ENCODE peak calls at places on chromosomes 12 and 14, in nine cellular contexts. V is esophagus squamous epithelium, A is breast epithelium, P is ovary, E is adrenal gland, O is A549, D is lung, N is HCT116, F is Peyer's patch. W is an unnamed sample.

GRCh38 chr14:68748691-68749090 is 44.2 kb downstream of the ZFP36L1 start:
- DNase-seq in V (no peak), A (no peak), P (no peak), E (no peak), O (no peak), D (no peak), N (no peak), F (no peak), W (no peak)

GRCh38 chr14:36570065-36570464 is 12.3 kb downstream of the NKX2-8 start:
- DNase-seq in V (no peak), A (no peak), P (no peak), E (no peak), O (no peak), D (no peak), N (no peak), F (no peak), W (no peak)

GRCh38 chr14:101560534-101561113 is 671 bp upstream of the DIO3 start:
- DNase-seq in V (no peak), A (no peak), P (no peak), E (no peak), O (no peak), D (no peak), N (no peak), F (no peak), W (no peak)

GRCh38 chr12:85866929-85867776 is 6.9 kb upstream of the NTS start:
- DNase-seq in V (no peak), A (no peak), P (no peak), E (peak; percentile 65), O (peak; percentile 51), D (peak; percentile 42), N (peak; percentile 47), F (no peak), W (peak; percentile 59)

GRCh38 chr12:91774471-91774921 is 371.1 kb downstream of the BTG1 start:
- DNase-seq in V (no peak), A (no peak), P (peak; percentile 10), E (peak; percentile 68), O (no peak), D (no peak), N (no peak), F (no peak), W (peak; percentile 80)

GRCh38 chr12:32533971-32534590 is 134.7 kb downstream of the FGD4 start:
- DNase-seq in V (peak; percentile 5), A (no peak), P (peak; percentile 48), E (peak; percentile 79), O (peak; percentile 61), D (peak; percentile 53), N (peak; percentile 1), F (peak; percentile 88), W (peak; percentile 77)

GRCh38 chr14:97077687-97078086 is 280.5 kb downstream of the VRK1 start:
- DNase-seq in V (no peak), A (no peak), P (no peak), E (no peak), O (no peak), D (no peak), N (no peak), F (no peak), W (no peak)

GRCh38 chr14:39469094-39469710 is 37.0 kb upstream of the FBXO33 start:
- DNase-seq in V (no peak), A (no peak), P (no peak), E (no peak), O (no peak), D (no peak), N (no peak), F (no peak), W (peak; percentile 82)

GRCh38 chr12:131456301-131457027 is 254.4 kb upstream of the SFSWAP start:
- DNase-seq in V (no peak), A (no peak), P (no peak), E (peak; percentile 45), O (no peak), D (no peak), N (no peak), F (no peak), W (no peak)

GRCh38 chr14:63308723-63309317 is 9.9 kb downstream of the GPHB5 start:
- DNase-seq in V (no peak), A (no peak), P (no peak), E (no peak), O (no peak), D (no peak), N (peak; percentile 40), F (no peak), W (peak; percentile 33)

GRCh38 chr12:128830505-128830893 is 6.7 kb upstream of the SLC15A4 start:
- DNase-seq in V (no peak), A (no peak), P (no peak), E (no peak), O (no peak), D (no peak), N (no peak), F (no peak), W (no peak)

GRCh38 chr14:34711169-34711568 is 3.2 kb downstream of the CFL2 start:
- DNase-seq in V (no peak), A (no peak), P (no peak), E (no peak), O (no peak), D (no peak), N (no peak), F (no peak), W (peak; percentile 53)

GRCh38 chr14:36215217-36215598 is 38.7 kb upstream of the PTCSC3 start:
- DNase-seq in V (no peak), A (no peak), P (no peak), E (no peak), O (no peak), D (no peak), N (no peak), F (no peak), W (no peak)

GRCh38 chr12:119181202-119181601 is 2.5 kb downstream of the HSPB8 start:
- DNase-seq in V (no peak), A (no peak), P (no peak), E (no peak), O (no peak), D (no peak), N (no peak), F (no peak), W (no peak)

GRCh38 chr14:89912667-89913211 is 41.8 kb downstream of the EFCAB11 start:
- DNase-seq in V (no peak), A (no peak), P (no peak), E (peak; percentile 71), O (peak; percentile 66), D (no peak), N (no peak), F (no peak), W (peak; percentile 96)

GRCh38 chr12:120062976-120063579 is 53.5 kb downstream of the RAB35 start:
- DNase-seq in V (no peak), A (no peak), P (no peak), E (no peak), O (no peak), D (no peak), N (no peak), F (no peak), W (no peak)

GRCh38 chr12:13099066-13099909 is 4.2 kb downstream of the GSG1 start:
- DNase-seq in V (no peak), A (no peak), P (no peak), E (peak; percentile 59), O (no peak), D (no peak), N (no peak), F (no peak), W (no peak)

GRCh38 chr14:84969501-84969900 is 560.4 kb upstream of the FLRT2 start:
- DNase-seq in V (no peak), A (no peak), P (no peak), E (no peak), O (no peak), D (no peak), N (no peak), F (no peak), W (no peak)

DNA sequence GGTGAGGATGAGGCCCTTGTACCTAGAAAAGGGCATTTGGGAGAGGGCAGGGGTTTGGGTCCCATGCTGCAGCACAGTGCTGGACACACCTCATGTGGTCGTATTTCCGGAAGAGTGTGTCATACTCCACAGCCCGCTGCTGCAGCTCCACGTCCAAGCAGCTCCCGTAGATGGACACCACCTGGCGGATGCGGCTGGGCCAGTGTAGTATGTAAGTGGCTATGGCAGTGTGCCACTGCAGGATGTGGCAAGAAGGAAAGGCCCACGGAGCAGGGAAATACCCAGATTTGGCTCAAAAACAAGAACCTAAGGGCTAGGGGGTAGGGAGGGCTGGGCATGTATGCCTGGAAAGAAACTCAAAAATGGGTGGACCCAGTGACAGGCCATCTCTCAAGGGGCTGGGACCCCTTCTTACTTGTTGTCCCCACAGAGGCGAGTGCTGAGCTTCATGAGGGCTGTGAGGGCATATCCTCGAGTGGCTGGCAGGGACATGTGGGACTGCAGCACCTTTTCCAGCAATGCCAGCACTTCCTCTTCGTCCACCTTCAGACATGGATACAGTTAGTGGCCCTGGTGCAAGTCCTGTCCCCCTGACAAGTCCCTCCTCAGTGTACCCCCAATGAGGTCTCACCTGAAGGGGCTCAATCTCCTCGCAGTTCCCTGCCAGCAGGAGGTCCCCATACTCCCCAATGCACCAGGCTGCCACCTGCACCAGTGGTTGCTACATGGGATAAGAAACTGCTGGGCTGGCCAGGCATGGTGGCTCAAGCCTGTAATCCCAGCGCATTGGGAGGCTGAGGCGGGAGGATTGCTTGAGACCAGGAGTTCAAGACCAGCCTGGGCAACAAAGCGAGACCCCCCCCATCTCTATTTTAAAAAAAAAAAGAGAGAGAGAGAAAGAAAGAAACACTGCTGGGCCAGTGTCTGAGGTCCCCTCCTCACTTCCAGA is 5.4 kb downstream of the AP1G2 start:
- DNase-seq in V (no peak), A (no peak), P (no peak), E (no peak), O (no peak), D (peak; percentile 72), N (no peak), F (no peak), W (peak; percentile 68)
- TF ChIP-seq CTCF in V (no peak), A (no peak), P (no peak), E (no peak), O (no peak), D (no peak), N (no peak), F (no peak), W (no peak)

GRCh38 chr14:55129428-55130193 is 559 bp downstream of the LGALS3 start:
- DNase-seq in V (no peak), A (peak; percentile 79), P (peak; percentile 61), E (peak; percentile 74), O (peak; percentile 82), D (peak; percentile 67), N (no peak), F (peak; percentile 76), W (peak; percentile 51)
- H3K4me1 ChIP-seq in V (peaks cover 90% of the 10 kb centered on the region), A (no peaks in the 10 kb centered on the region), P (peaks cover 22% of the 10 kb centered on the region), E (peaks cover 3% of the 10 kb centered on the region), O (peaks cover 19% of the 10 kb centered on the region), D (peaks cover 21% of the 10 kb centered on the region), N (peaks cover 61% of the 10 kb centered on the region), F (peaks cover 48% of the 10 kb centered on the region), W (no peaks in the 10 kb centered on the region)

DNA sequence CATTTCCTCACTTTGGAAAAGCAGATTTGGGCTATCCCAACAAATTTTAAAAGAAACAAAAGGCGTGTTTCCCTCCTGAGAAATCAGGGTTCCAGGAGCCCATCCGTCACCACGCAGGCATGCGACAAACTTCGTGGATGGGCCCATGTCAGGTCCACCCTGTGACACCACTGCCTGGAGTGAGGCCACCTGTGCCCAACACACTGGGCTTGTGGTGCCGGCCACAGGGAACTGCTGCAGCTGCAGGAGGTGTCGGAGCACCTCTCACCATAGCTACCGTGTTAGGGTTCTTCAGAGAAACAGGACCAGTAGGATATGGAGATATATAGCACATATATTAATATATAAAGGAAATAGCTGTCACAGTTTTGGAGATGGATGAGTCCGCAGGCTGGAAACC is 53.0 kb upstream of the BCL11B start:
- DNase-seq in V (no peak), A (no peak), P (no peak), E (peak; percentile 18), O (no peak), D (no peak), N (no peak), F (no peak), W (no peak)
- H3K27ac ChIP-seq in V (no peak overlapping the region), A (no peak overlapping the region), P (no peak overlapping the region), E (no peak overlapping the region), O (no peak overlapping the region), D (no peak overlapping the region), N (no peak overlapping the region), F (no peak overlapping the region), W (no peak overlapping the region)

GRCh38 chr14:93381644-93382043 is 34.7 kb downstream of the COX8C start:
- DNase-seq in V (no peak), A (no peak), P (no peak), E (no peak), O (no peak), D (no peak), N (no peak), F (no peak), W (no peak)
- TF ChIP-seq CTCF in V (no peak), A (no peak), P (no peak), E (no peak), O (no peak), D (no peak), N (no peak), F (no peak), W (no peak)

W was measured in cardiac muscle cell.